ENCODE peak calls at places on chromosomes 16 and 17, in four cellular contexts. R, C, H and L are unnamed samples. For H3K4me1, the result is how much of the 10 kb centered on the place peaks cover.

GRCh38 chr17:11272191-11272590 is 31.2 kb downstream of the SHISA6 start:
- DNase-seq in R (no peak), C (no peak), H (no peak), L (no peak)

GRCh38 chr17:1730345-1731193 is 6.1 kb downstream of the WDR81 start:
- DNase-seq in R (no peak), C (peak), H (no peak), L (no peak)

GRCh38 chr17:71921726-71922320 is 199.0 kb upstream of the SOX9 start:
- DNase-seq in R (no peak), C (no peak), H (no peak), L (no peak)

GRCh38 chr16:85335584-85336492 is 223.6 kb upstream of the CIBAR2 start:
- DNase-seq in R (no peak), C (no peak), H (no peak), L (no peak)

GRCh38 chr17:31699281-31699680 is 159.8 kb downstream of the COPRS start:
- DNase-seq in R (no peak), C (no peak), H (no peak), L (no peak)

GRCh38 chr16:25264599-25264998 is 7.0 kb upstream of the ZKSCAN2 start:
- DNase-seq in R (no peak), C (no peak), H (peak), L (no peak)

GRCh38 chr17:22518185-22518584 is 825.9 kb downstream of the KCNJ18 start:
- DNase-seq in R (no peak), C (no peak), H (no peak), L (no peak)

GRCh38 chr17:35789044-35789443 is 6.4 kb downstream of the MMP28 start:
- DNase-seq in R (no peak), C (no peak), H (no peak), L (no peak)

GRCh38 chr16:20792216-20792615 is 14.1 kb downstream of the ERI2 start:
- DNase-seq in R (no peak), C (no peak), H (no peak), L (no peak)

GRCh38 chr17:73031472-73031871 is 61.0 kb downstream of the SLC39A11 start:
- DNase-seq in R (no peak), C (no peak), H (no peak), L (no peak)

GRCh38 chr16:1206786-1207185 is 18.3 kb downstream of the TPSG1 start:
- DNase-seq in R (no peak), C (no peak), H (no peak), L (no peak)

GRCh38 chr16:683396-684066 is 603 bp downstream of the JMJD8 start:
- DNase-seq in R (no peak), C (peak), H (no peak), L (no peak)

GRCh38 chr16:6562985-6563384 is 769.7 kb upstream of the RBFOX1 start:
- DNase-seq in R (no peak), C (no peak), H (no peak), L (no peak)

GRCh38 chr16:84514874-84515835 is 10.7 kb upstream of the MEAK7 start:
- DNase-seq in R (no peak), C (no peak), H (no peak), L (peak)

GRCh38 chr17:76709077-76709950 is 1.5 kb downstream of the MXRA7 start:
- DNase-seq in R (peak), C (peak), H (peak), L (no peak)

GRCh38 chr16:55468352-55468990 is 10.5 kb upstream of the MMP2 start:
- DNase-seq in R (no peak), C (no peak), H (no peak), L (no peak)

GRCh38 chr16:57256601-57257395 is 11.7 kb downstream of the ARL2BP start:
- DNase-seq in R (peak), C (no peak), H (no peak), L (peak)

GRCh38 chr17:28086519-28086918 is 44.0 kb downstream of the NLK start:
- DNase-seq in R (no peak), C (no peak), H (no peak), L (no peak)

GRCh38 chr17:35612924-35613521 is 25.9 kb downstream of the AP2B1 start:
- DNase-seq in R (peak), C (peak), H (peak), L (peak)

GRCh38 chr16:976389-976931 is 5.1 kb upstream of the SOX8 start:
- DNase-seq in R (no peak), C (no peak), H (no peak), L (no peak)

GRCh38 chr16:12087901-12088364 is 111.4 kb downstream of the SNX29 start:
- DNase-seq in R (no peak), C (no peak), H (no peak), L (peak)

GRCh38 chr16:80883159-80883642 is 78.8 kb upstream of the CDYL2 start:
- DNase-seq in R (no peak), C (peak), H (no peak), L (peak)

GRCh38 chr17:17204041-17204591 is 2.0 kb downstream of the PLD6 start:
- DNase-seq in R (peak), C (peak), H (no peak), L (no peak)

GRCh38 chr17:37519241-37519985 is 29.7 kb downstream of the DUSP14 start:
- DNase-seq in R (no peak), C (no peak), H (no peak), L (no peak)

GRCh38 chr16:50841081-50841886 is 99.4 kb downstream of the CYLD start:
- DNase-seq in R (no peak), C (peak), H (peak), L (no peak)

GRCh38 chr16:53429221-53429943 is 4.9 kb upstream of the RBL2 start:
- DNase-seq in R (peak), C (peak), H (no peak), L (no peak)

GRCh38 chr16:74727903-74728302 is 27.2 kb upstream of the MLKL start:
- DNase-seq in R (no peak), C (no peak), H (no peak), L (no peak)

GRCh38 chr16:74725641-74726040 is 25.0 kb upstream of the MLKL start:
- DNase-seq in R (no peak), C (no peak), H (no peak), L (no peak)

GRCh38 chr16:74724820-74725549 is 24.3 kb upstream of the MLKL start:
- DNase-seq in R (no peak), C (no peak), H (no peak), L (no peak)

GRCh38 chr16:74726056-74726455 is 25.4 kb upstream of the MLKL start:
- DNase-seq in R (no peak), C (no peak), H (no peak), L (no peak)

DNA sequence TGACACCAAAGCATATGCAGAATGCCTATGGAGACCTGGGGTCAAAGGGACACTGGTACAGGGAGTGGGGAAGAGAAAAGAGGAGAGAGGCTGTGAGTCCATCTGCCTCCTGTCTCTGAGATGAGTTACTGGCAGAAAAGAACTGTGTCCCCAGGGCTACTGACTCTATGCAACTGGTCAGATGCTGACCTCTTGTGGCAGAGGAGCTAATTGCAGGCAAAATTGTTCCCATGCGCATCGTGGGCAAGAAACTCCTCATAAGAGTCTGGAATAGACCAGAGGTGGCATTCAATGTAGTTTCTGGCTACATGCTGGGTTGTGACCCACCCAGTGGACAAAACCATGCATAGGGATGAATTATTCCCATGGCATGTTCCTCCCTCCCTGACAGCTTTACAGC is 26.1 kb upstream of the MLKL start:
- DNase-seq in R (no peak), C (no peak), H (peak), L (peak)
- TF ChIP-seq CTCF in R (no peak), C (no peak), H (peak), L (no peak)

GRCh38 chr17:45036696-45037095 is 14.7 kb downstream of the DCAKD start:
- DNase-seq in R (no peak), C (no peak), H (no peak), L (no peak)
- H3K4me1 ChIP-seq in R (under half), C (under half), H (under half), L (under half)

GRCh38 chr16:64950262-64950661 is 171.6 kb downstream of the CDH11 start:
- DNase-seq in R (no peak), C (no peak), H (peak), L (peak)
- TF ChIP-seq CTCF in R (no peak), C (no peak), H (peak), L (no peak)

GRCh38 chr17:49015179-49015923 is 18.2 kb downstream of the IGF2BP1 start:
- DNase-seq in R (no peak), C (no peak), H (no peak), L (no peak)

GRCh38 chr17:49012893-49013255 is 15.7 kb downstream of the IGF2BP1 start:
- DNase-seq in R (no peak), C (no peak), H (peak), L (peak)

GRCh38 chr17:49015924-49016774 is 19.0 kb downstream of the IGF2BP1 start:
- DNase-seq in R (no peak), C (no peak), H (no peak), L (peak)

GRCh38 chr17:49016775-49017463 is 19.7 kb downstream of the IGF2BP1 start:
- DNase-seq in R (peak), C (peak), H (no peak), L (no peak)

DNA sequence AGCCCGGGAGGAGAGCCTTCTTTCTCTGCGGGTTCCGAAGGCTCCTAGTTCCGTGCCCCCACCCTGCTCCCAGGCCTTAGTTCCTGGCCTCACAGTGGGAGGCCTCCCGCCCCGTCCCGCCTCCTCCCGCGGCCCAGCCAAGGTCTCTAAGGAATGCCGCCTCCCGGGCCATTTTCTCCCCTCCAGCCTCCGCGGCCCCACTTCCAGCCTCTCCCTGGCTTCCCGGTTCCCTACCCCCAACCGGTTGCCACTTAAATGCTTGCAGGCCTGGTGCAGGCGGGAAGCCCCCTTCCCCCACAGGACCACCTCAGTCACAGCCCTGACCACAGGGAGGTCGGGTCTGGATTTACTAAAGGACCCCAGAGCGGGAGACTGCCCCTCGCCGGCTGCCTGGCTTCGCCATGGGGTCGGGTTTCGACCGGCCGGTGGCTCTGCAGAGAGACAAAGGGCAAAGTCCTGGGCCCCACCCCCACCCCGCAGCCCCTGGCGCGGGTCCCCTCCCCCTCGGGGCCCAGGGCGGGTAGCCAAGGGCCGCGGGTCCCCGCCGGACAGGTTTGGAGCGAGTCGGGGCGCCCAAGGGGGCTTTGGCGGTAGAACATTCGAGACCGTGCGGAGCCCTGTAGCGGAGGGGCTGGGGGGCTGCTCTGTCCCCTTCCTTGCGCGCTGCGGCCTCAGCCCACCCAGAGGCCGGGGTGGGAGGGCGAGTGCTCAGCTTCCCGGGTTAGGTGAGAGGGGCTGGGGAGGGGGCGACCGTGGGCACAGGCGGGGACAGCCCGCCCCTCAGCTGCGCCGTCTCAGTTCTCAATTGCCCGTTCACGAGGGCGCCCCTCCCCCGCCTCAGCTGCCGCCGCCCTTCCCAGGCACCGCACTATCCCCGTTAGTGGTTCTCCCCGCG is 16.4 kb downstream of the IGF2BP1 start:
- DNase-seq in R (no peak), C (no peak), H (peak), L (peak)
- H3K4me1 ChIP-seq in R (under half), C (under half), H (half or more), L (half or more)

GRCh38 chr17:49788443-49789277 is at the start of gene KAT7:
- DNase-seq in R (peak), C (peak), H (peak), L (peak)
- TF ChIP-seq CTCF in R (no peak), C (no peak), H (no peak), L (no peak)

DNA sequence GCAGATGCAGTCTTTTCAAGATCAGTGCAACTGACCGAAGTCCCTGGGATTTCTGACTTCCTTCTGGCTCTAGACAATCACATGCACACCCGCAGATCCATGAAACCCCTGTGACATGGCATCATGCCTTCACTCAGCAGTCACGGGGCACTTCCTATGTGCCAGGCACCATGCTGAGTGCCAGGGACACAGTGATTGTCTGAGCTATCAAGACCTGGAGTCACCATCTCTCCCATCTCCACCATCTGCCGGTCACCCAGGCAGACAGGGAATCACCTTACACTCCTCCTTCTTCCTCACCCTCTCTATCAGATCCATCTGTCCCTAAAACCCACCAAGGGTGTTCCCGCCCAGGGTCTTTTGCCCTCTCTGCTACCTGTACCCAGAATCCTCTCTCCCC is 5.3 kb downstream of the BEAN1 start:
- DNase-seq in R (no peak), C (no peak), H (no peak), L (no peak)
- H3K4me1 ChIP-seq in R (under half), C (under half), H (under half), L (under half)

GRCh38 chr16:23597003-23597756 is 1.1 kb upstream of the NDUFAB1 start:
- DNase-seq in R (no peak), C (peak), H (peak), L (peak)
- TF ChIP-seq CTCF in R (no peak), C (no peak), H (peak), L (peak)

DNA sequence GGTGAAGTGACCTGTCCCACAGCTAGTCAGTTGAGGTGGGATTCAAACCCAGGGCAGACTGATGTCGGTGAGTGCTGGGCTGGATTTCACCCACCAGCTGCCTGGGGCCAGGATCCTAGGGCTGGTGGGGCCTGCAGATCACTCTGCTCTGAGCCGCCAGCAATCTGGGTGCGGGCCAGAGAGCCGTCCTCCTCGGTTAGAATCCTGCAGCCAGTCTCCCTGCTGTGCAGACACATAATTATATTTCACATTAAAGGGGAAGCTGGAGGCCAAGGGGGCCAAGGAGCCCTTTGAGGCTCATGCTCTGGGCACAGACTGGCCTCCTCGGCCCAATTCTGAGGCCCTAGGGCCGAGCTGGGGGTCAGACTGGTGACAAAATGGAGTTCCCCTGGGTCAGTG is 996 bp upstream of the KCNJ12 start:
- DNase-seq in R (no peak), C (no peak), H (no peak), L (no peak)
- H3K4me1 ChIP-seq in R (under half), C (under half), H (under half), L (under half)